ENCODE peak calls at places on chromosome 16, in ten cellular contexts. M is transverse colon, D is SK-N-SH, J is ovary, Q is tibial nerve, B is K562, X is upper lobe of left lung, F is stomach, A is HepG2, R is GM12878. E is an unnamed sample. For H3K27me3, the result is how much of the 10 kb centered on the place peaks cover.

GRCh38 chr16:11315499-11315898 is 29.8 kb upstream of the RMI2 start:
- DNase-seq in M (no peak), D (no peak), J (no peak), Q (no peak), B (no peak), X (no peak), F (no peak), A (no peak), R (no peak), E (no peak)

GRCh38 chr16:21987498-21987897 is 13.4 kb downstream of the PDZD9 start:
- DNase-seq in M (no peak), D (no peak), J (no peak), Q (no peak), B (no peak), X (no peak), F (no peak), A (no peak), R (no peak), E (no peak)

GRCh38 chr16:1300664-1301476 is 8.6 kb upstream of the UBE2I start:
- DNase-seq in M (peak), D (peak), J (no peak), Q (no peak), B (peak), X (peak), F (peak), A (peak), R (no peak), E (no peak)

GRCh38 chr16:4392382-4393242 is 21.0 kb downstream of the VASN start:
- DNase-seq in M (no peak), D (peak), J (peak), Q (peak), B (no peak), X (peak), F (peak), A (no peak), R (no peak), E (no peak)

GRCh38 chr16:30142672-30143346 is 19.8 kb upstream of the MAPK3 start:
- DNase-seq in M (no peak), D (no peak), J (no peak), Q (no peak), B (peak), X (no peak), F (no peak), A (peak), R (peak), E (no peak)

GRCh38 chr16:78150233-78150632 is 50.8 kb downstream of the WWOX start:
- DNase-seq in M (no peak), D (no peak), J (no peak), Q (no peak), B (no peak), X (no peak), F (no peak), A (no peak), R (no peak), E (no peak)

GRCh38 chr16:53968896-53969295 is 264.9 kb downstream of the FTO start:
- DNase-seq in M (no peak), D (no peak), J (no peak), Q (no peak), B (no peak), X (no peak), F (no peak), A (no peak), R (no peak), E (no peak)

GRCh38 chr16:89319883-89320716 is 102.6 kb downstream of the ZNF778 start:
- DNase-seq in M (peak), D (no peak), J (peak), Q (no peak), B (peak), X (peak), F (peak), A (peak), R (peak), E (peak)

GRCh38 chr16:27976990-27977389 is 86.5 kb downstream of the GSG1L start:
- DNase-seq in M (no peak), D (no peak), J (no peak), Q (no peak), B (no peak), X (no peak), F (no peak), A (no peak), R (no peak), E (no peak)

GRCh38 chr16:13995194-13995593 is 75.2 kb downstream of the ERCC4 start:
- DNase-seq in M (no peak), D (no peak), J (no peak), Q (no peak), B (no peak), X (no peak), F (no peak), A (peak), R (no peak), E (no peak)

GRCh38 chr16:57537194-57537505 is 779 bp upstream of the CCDC102A start:
- DNase-seq in M (no peak), D (no peak), J (no peak), Q (no peak), B (no peak), X (no peak), F (no peak), A (no peak), R (no peak), E (no peak)

GRCh38 chr16:10202650-10203049 is 20.4 kb upstream of the GRIN2A start:
- DNase-seq in M (no peak), D (no peak), J (no peak), Q (no peak), B (no peak), X (no peak), F (no peak), A (no peak), R (no peak), E (no peak)

GRCh38 chr16:79390481-79391051 is 210.0 kb downstream of the MAF start:
- DNase-seq in M (no peak), D (peak), J (no peak), Q (no peak), B (no peak), X (no peak), F (no peak), A (no peak), R (no peak), E (no peak)

GRCh38 chr16:2482181-2483107 is 7.5 kb downstream of the TBC1D24 start:
- DNase-seq in M (peak), D (peak), J (peak), Q (peak), B (no peak), X (peak), F (no peak), A (no peak), R (no peak), E (peak)

GRCh38 chr16:68235882-68236803 is at the start of gene ESRP2:
- DNase-seq in M (peak), D (peak), J (peak), Q (no peak), B (no peak), X (peak), F (peak), A (peak), R (no peak), E (peak)

GRCh38 chr16:5903797-5904196 is 806.2 kb upstream of the EEF2KMT start:
- DNase-seq in M (no peak), D (peak), J (no peak), Q (no peak), B (no peak), X (no peak), F (no peak), A (no peak), R (no peak), E (no peak)

GRCh38 chr16:84585886-84586285 is 32.0 kb downstream of the COTL1 start:
- DNase-seq in M (no peak), D (peak), J (no peak), Q (no peak), B (peak), X (no peak), F (no peak), A (no peak), R (no peak), E (no peak)

GRCh38 chr16:80314042-80314441 is 226.8 kb upstream of the DYNLRB2 start:
- DNase-seq in M (no peak), D (no peak), J (no peak), Q (no peak), B (no peak), X (no peak), F (no peak), A (no peak), R (no peak), E (no peak)

GRCh38 chr16:28923231-28923587 is 1.8 kb downstream of the RABEP2 start:
- DNase-seq in M (no peak), D (no peak), J (no peak), Q (no peak), B (no peak), X (no peak), F (no peak), A (no peak), R (no peak), E (no peak)

GRCh38 chr16:77450790-77451487 is 16.1 kb upstream of the ADAMTS18 start:
- DNase-seq in M (no peak), D (no peak), J (peak), Q (no peak), B (no peak), X (no peak), F (no peak), A (no peak), R (no peak), E (no peak)

GRCh38 chr16:85002643-85003042 is 8.7 kb downstream of the ZDHHC7 start:
- DNase-seq in M (peak), D (no peak), J (no peak), Q (no peak), B (no peak), X (peak), F (no peak), A (no peak), R (no peak), E (no peak)

GRCh38 chr16:69839798-69840409 is 77.8 kb downstream of the WWP2 start:
- DNase-seq in M (peak), D (no peak), J (no peak), Q (no peak), B (no peak), X (peak), F (peak), A (peak), R (no peak), E (no peak)

GRCh38 chr16:73196670-73197069 is 148.7 kb upstream of the ZFHX3 start:
- DNase-seq in M (peak), D (peak), J (peak), Q (peak), B (peak), X (no peak), F (peak), A (peak), R (peak), E (peak)

GRCh38 chr16:11629071-11630030 is 38.9 kb upstream of the SNN start:
- DNase-seq in M (no peak), D (no peak), J (no peak), Q (no peak), B (no peak), X (no peak), F (no peak), A (no peak), R (no peak), E (peak)

GRCh38 chr16:27503662-27504061 is 46.1 kb downstream of the GTF3C1 start:
- DNase-seq in M (no peak), D (no peak), J (no peak), Q (no peak), B (no peak), X (no peak), F (no peak), A (no peak), R (no peak), E (no peak)

DNA sequence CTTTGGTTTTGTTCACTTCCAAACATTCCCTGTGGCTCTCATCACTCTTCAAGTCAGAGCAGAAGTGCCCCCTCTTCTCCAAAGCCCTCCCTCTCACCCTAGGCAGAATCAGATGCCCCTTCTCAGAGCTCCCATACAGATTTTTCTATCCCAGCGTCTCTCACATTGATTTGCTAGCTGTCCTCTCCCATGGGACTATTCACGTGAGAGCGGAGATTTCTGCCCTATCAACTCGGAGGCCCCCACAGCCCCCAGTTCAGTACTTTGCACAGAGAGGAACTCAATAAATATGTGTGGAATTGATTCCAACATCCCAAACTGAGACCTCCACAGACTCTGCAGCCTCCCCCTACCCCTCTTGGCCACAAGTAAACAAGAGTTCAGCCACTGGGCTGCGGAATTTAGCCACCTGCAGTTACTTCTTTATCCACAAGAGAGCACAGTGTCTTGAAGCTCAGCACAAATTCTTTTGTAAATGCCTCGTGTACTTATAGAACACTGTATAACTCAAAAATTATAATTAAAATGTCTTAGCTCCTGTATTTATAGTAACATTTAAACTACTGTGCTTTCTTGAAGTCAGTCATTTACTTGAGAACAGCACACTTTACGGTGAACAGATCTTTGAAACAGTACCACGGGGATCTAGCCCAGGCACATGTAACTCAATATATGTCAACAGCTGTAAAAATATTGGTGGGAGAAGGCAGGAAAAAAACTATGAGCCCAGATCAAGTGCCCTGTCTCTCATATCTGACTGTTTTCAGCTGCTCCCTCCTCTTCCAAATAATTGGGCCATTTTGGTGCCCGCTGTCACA is 182.9 kb downstream of the C16orf78 start:
- DNase-seq in M (no peak), D (no peak), J (no peak), Q (no peak), B (peak), X (no peak), F (no peak), A (peak), R (no peak), E (no peak)
- H3K27me3 ChIP-seq in M (under half), D (under half), J (under half), Q (under half), B (under half), X (under half), F (under half), A (under half), R (under half), E (under half)

DNA sequence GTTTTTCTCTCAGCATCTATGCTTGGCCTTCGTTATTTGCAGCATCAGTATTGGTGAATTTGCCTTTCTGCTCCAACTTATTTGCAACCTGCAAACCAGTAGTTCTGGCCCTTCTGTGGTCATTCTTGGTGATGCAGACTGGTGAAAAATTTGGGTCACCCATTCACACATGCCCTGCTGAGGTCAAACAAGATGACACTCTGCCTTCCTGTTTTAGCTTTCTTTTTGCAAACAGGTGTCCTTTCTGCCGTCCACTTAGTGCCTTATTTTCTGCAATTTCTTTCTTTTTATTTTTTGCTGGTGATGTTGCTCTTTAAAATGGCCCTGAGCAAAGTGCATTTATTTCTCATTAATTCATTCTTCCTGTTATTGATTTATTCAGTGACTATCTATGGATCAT is 31.3 kb downstream of the PLCG2 start:
- DNase-seq in M (no peak), D (no peak), J (no peak), Q (no peak), B (no peak), X (no peak), F (no peak), A (no peak), R (peak), E (no peak)
- H3K4me3 ChIP-seq in M (no peak), D (no peak), J (no peak), Q (no peak), B (no peak), X (no peak), F (no peak), A (no peak), R (peak), E (no peak)

GRCh38 chr16:287298-287811 is 4.4 kb downstream of the PDIA2 start:
- DNase-seq in M (no peak), D (no peak), J (no peak), Q (no peak), B (no peak), X (peak), F (peak), A (no peak), R (no peak), E (no peak)

GRCh38 chr16:284204-285120 is 1.5 kb downstream of the PDIA2 start:
- DNase-seq in M (no peak), D (no peak), J (no peak), Q (no peak), B (no peak), X (peak), F (peak), A (no peak), R (no peak), E (no peak)

GRCh38 chr16:287981-288920 is 5.3 kb downstream of the PDIA2 start:
- DNase-seq in M (no peak), D (no peak), J (no peak), Q (no peak), B (no peak), X (peak), F (no peak), A (no peak), R (no peak), E (no peak)

GRCh38 chr16:285146-286055 is 2.4 kb downstream of the PDIA2 start:
- DNase-seq in M (no peak), D (no peak), J (no peak), Q (no peak), B (no peak), X (peak), F (no peak), A (no peak), R (no peak), E (no peak)

DNA sequence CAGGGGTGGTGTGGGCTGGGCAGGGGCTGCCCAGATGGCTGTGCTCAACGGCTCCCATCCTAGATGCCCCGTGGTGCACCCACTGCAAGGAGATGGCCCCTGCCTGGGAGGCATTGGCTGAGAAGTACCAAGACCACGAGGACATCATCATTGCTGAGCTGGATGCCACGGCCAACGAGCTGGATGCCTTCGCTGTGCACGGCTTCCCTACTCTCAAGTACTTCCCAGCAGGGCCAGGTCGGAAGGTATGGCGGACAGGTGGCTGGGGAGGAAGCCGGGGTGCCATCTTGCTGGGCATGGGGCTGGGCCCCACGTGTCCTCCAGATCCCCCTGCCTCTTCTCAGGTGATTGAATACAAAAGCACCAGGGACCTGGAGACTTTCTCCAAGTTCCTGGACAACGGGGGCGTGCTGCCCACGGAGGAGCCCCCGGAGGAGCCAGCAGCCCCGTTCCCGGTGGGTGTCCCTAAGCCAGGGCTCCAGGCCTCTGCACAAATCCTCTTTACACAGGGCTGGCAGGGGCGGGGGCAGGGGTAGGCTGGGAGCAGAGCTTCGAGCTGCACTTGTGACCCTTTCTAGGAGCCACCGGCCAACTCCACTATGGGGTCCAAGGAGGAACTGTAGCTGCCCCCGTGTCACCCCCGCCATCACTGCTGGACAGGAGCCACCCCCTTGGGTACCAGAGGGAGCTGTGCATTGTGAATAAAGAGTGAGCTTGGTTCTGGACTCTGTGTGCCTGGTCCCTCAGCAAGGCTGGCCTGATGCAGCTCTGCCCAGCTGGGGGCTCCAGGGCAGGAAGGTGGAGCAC is 3.7 kb downstream of the PDIA2 start:
- DNase-seq in M (no peak), D (no peak), J (no peak), Q (no peak), B (no peak), X (peak), F (no peak), A (no peak), R (no peak), E (no peak)
- TF ChIP-seq EP300 in M (no peak), D (no peak), J (no peak), Q (no peak), B (no peak), X (no peak), F (no peak), A (no peak), R (no peak), E (no peak)

GRCh38 chr16:67164599-67165061 is at the start of gene HSF4:
- DNase-seq in M (peak), D (peak), J (peak), Q (no peak), B (peak), X (peak), F (peak), A (peak), R (no peak), E (peak)

GRCh38 chr16:67166883-67167168 is 2.3 kb downstream of the HSF4 start:
- DNase-seq in M (peak), D (no peak), J (no peak), Q (no peak), B (no peak), X (no peak), F (no peak), A (no peak), R (no peak), E (no peak)

GRCh38 chr16:67167588-67167987 is 2.8 kb upstream of the NOL3 start:
- DNase-seq in M (peak), D (no peak), J (no peak), Q (no peak), B (no peak), X (peak), F (no peak), A (no peak), R (no peak), E (no peak)

GRCh38 chr16:67165121-67166034 is 833 bp downstream of the HSF4 start:
- DNase-seq in M (no peak), D (no peak), J (peak), Q (no peak), B (no peak), X (peak), F (no peak), A (no peak), R (no peak), E (no peak)

DNA sequence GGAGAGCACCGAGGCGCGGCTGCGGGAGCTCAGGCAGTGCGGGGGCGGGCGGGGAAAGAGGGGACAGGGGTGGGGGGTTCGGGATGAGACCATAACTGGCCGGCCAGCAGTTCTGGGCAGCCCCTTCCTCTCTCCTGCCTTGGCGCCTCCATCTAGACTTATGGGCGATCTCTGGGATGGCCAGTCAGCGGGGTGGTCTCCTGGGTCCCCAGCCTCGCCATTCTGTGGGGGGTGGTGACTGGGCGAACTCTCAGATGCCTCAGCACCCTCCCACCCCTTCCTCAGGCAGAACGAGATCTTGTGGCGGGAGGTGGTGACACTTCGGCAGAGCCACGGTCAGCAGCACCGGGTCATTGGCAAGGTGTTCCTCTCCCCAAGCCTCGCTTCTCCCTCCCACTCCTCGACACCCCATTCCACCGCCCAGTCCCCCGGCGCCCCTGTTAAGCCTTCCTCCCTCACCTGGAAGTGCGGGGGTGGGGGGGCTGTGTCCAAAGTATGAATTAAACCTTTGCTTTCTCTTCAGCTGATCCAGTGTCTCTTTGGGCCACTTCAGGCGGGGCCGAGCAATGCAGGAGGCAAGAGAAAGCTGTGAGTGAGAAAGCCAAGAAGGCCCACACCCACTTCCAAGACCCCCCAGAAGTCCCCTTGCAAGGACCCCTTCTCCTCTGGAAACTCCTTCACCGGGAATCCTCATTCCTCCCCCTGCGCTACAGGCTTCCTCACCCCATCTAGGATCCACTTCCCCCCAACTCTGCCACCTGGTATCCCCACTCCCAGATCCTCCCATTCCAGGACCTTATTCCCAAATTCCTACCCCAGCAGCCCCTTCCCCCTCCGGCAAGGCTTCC is 1.7 kb downstream of the HSF4 start:
- DNase-seq in M (no peak), D (no peak), J (peak), Q (no peak), B (no peak), X (no peak), F (no peak), A (no peak), R (no peak), E (no peak)
- H3K27me3 ChIP-seq in M (half or more), D (under half), J (under half), Q (half or more), B (under half), X (under half), F (half or more), A (under half), R (under half), E (under half)

E was measured in sigmoid colon.